ENCODE peak calls at places on chromosomes 7 and 10, in seven cellular contexts. One of them, this sample, is unnamed.

GRCh38 chr7:89607797-89608196 is 546.5 kb upstream of the STEAP1 start:
- DNase-seq in nucleus accumbens: no peak
- DNase-seq in A549: no peak
- DNase-seq in stimulated activated CD4-positive, alpha-beta T cell treated with anti-CD3 and anti-CD28 coated beads, TNF-alpha, amount 100 ng/mL, for 1 hour: no peak
- DNase-seq in LoVo: no peak
- DNase-seq in A673: no peak
- DNase-seq in hypothalamus: no peak
- DNase-seq in this sample: no peak

GRCh38 chr10:69498711-69499471 is 47.6 kb downstream of the TSPAN15 start:
- DNase-seq in nucleus accumbens: no peak
- DNase-seq in A549: no peak
- DNase-seq in stimulated activated CD4-positive, alpha-beta T cell treated with anti-CD3 and anti-CD28 coated beads, TNF-alpha, amount 100 ng/mL, for 1 hour: no peak
- DNase-seq in LoVo: no peak
- DNase-seq in A673: no peak
- DNase-seq in hypothalamus: no peak
- DNase-seq in this sample: no peak

GRCh38 chr7:33716581-33717477 is 188.5 kb upstream of the BMPER start:
- DNase-seq in nucleus accumbens: no peak
- DNase-seq in A549: peak; percentile 68
- DNase-seq in stimulated activated CD4-positive, alpha-beta T cell treated with anti-CD3 and anti-CD28 coated beads, TNF-alpha, amount 100 ng/mL, for 1 hour: no peak
- DNase-seq in LoVo: peak; percentile 62
- DNase-seq in A673: peak; percentile 61
- DNase-seq in hypothalamus: no peak
- DNase-seq in this sample: no peak

GRCh38 chr7:152107945-152108344 is 82.5 kb downstream of the GALNT11 start:
- DNase-seq in nucleus accumbens: no peak
- DNase-seq in A549: no peak
- DNase-seq in stimulated activated CD4-positive, alpha-beta T cell treated with anti-CD3 and anti-CD28 coated beads, TNF-alpha, amount 100 ng/mL, for 1 hour: no peak
- DNase-seq in LoVo: no peak
- DNase-seq in A673: no peak
- DNase-seq in hypothalamus: no peak
- DNase-seq in this sample: no peak

GRCh38 chr7:1548438-1548831 is 7.6 kb downstream of the TMEM184A start:
- DNase-seq in nucleus accumbens: no peak
- DNase-seq in A549: peak; percentile 53
- DNase-seq in stimulated activated CD4-positive, alpha-beta T cell treated with anti-CD3 and anti-CD28 coated beads, TNF-alpha, amount 100 ng/mL, for 1 hour: no peak
- DNase-seq in LoVo: no peak
- DNase-seq in A673: no peak
- DNase-seq in hypothalamus: no peak
- DNase-seq in this sample: no peak

GRCh38 chr7:158649279-158649678 is 55.3 kb downstream of the NCAPG2 start:
- DNase-seq in nucleus accumbens: no peak
- DNase-seq in A549: peak; percentile 69
- DNase-seq in stimulated activated CD4-positive, alpha-beta T cell treated with anti-CD3 and anti-CD28 coated beads, TNF-alpha, amount 100 ng/mL, for 1 hour: no peak
- DNase-seq in LoVo: peak; percentile 64
- DNase-seq in A673: peak; percentile 25
- DNase-seq in hypothalamus: no peak
- DNase-seq in this sample: peak; percentile 21

GRCh38 chr7:29637374-29637773 is 73.7 kb downstream of the PRR15 start:
- DNase-seq in nucleus accumbens: no peak
- DNase-seq in A549: no peak
- DNase-seq in stimulated activated CD4-positive, alpha-beta T cell treated with anti-CD3 and anti-CD28 coated beads, TNF-alpha, amount 100 ng/mL, for 1 hour: no peak
- DNase-seq in LoVo: no peak
- DNase-seq in A673: no peak
- DNase-seq in hypothalamus: no peak
- DNase-seq in this sample: no peak

GRCh38 chr10:18594574-18595156 is 56.7 kb downstream of the NSUN6 start:
- DNase-seq in nucleus accumbens: no peak
- DNase-seq in A549: peak; percentile 52
- DNase-seq in stimulated activated CD4-positive, alpha-beta T cell treated with anti-CD3 and anti-CD28 coated beads, TNF-alpha, amount 100 ng/mL, for 1 hour: no peak
- DNase-seq in LoVo: no peak
- DNase-seq in A673: peak; percentile 32
- DNase-seq in hypothalamus: no peak
- DNase-seq in this sample: no peak

GRCh38 chr7:2662273-2663120 is 25.5 kb upstream of the AMZ1 start:
- DNase-seq in nucleus accumbens: no peak
- DNase-seq in A549: no peak
- DNase-seq in stimulated activated CD4-positive, alpha-beta T cell treated with anti-CD3 and anti-CD28 coated beads, TNF-alpha, amount 100 ng/mL, for 1 hour: no peak
- DNase-seq in LoVo: no peak
- DNase-seq in A673: no peak
- DNase-seq in hypothalamus: no peak
- DNase-seq in this sample: no peak

GRCh38 chr7:1668486-1668931 is 1.6 kb upstream of the ELFN1 start:
- DNase-seq in nucleus accumbens: no peak
- DNase-seq in A549: peak; percentile 76
- DNase-seq in stimulated activated CD4-positive, alpha-beta T cell treated with anti-CD3 and anti-CD28 coated beads, TNF-alpha, amount 100 ng/mL, for 1 hour: no peak
- DNase-seq in LoVo: no peak
- DNase-seq in A673: no peak
- DNase-seq in hypothalamus: no peak
- DNase-seq in this sample: no peak

GRCh38 chr7:44103566-44103940 is 592 bp upstream of the AEBP1 start:
- DNase-seq in nucleus accumbens: no peak
- DNase-seq in A549: no peak
- DNase-seq in stimulated activated CD4-positive, alpha-beta T cell treated with anti-CD3 and anti-CD28 coated beads, TNF-alpha, amount 100 ng/mL, for 1 hour: no peak
- DNase-seq in LoVo: no peak
- DNase-seq in A673: no peak
- DNase-seq in hypothalamus: no peak
- DNase-seq in this sample: no peak

GRCh38 chr7:25098096-25099046 is 26.7 kb downstream of the CYCS start:
- DNase-seq in nucleus accumbens: peak; percentile 6
- DNase-seq in A549: peak; percentile 81
- DNase-seq in stimulated activated CD4-positive, alpha-beta T cell treated with anti-CD3 and anti-CD28 coated beads, TNF-alpha, amount 100 ng/mL, for 1 hour: peak; percentile 13
- DNase-seq in LoVo: peak; percentile 84
- DNase-seq in A673: peak; percentile 79
- DNase-seq in hypothalamus: peak; percentile 39
- DNase-seq in this sample: peak; percentile 64

GRCh38 chr7:131057015-131057518 is 270.6 kb upstream of the MKLN1 start:
- DNase-seq in nucleus accumbens: no peak
- DNase-seq in A549: no peak
- DNase-seq in stimulated activated CD4-positive, alpha-beta T cell treated with anti-CD3 and anti-CD28 coated beads, TNF-alpha, amount 100 ng/mL, for 1 hour: no peak
- DNase-seq in LoVo: peak; percentile 59
- DNase-seq in A673: no peak
- DNase-seq in hypothalamus: no peak
- DNase-seq in this sample: no peak

GRCh38 chr7:103391976-103392375 is 44.5 kb downstream of the PSMC2 start:
- DNase-seq in nucleus accumbens: no peak
- DNase-seq in A549: no peak
- DNase-seq in stimulated activated CD4-positive, alpha-beta T cell treated with anti-CD3 and anti-CD28 coated beads, TNF-alpha, amount 100 ng/mL, for 1 hour: no peak
- DNase-seq in LoVo: no peak
- DNase-seq in A673: no peak
- DNase-seq in hypothalamus: no peak
- DNase-seq in this sample: peak; percentile 54

GRCh38 chr10:16184911-16185310 is 251.9 kb upstream of the PTER start:
- DNase-seq in nucleus accumbens: no peak
- DNase-seq in A549: no peak
- DNase-seq in stimulated activated CD4-positive, alpha-beta T cell treated with anti-CD3 and anti-CD28 coated beads, TNF-alpha, amount 100 ng/mL, for 1 hour: no peak
- DNase-seq in LoVo: no peak
- DNase-seq in A673: no peak
- DNase-seq in hypothalamus: no peak
- DNase-seq in this sample: no peak

GRCh38 chr7:51430480-51431086 is 114.0 kb upstream of the COBL start:
- DNase-seq in nucleus accumbens: peak; percentile 51
- DNase-seq in A549: peak; percentile 51
- DNase-seq in stimulated activated CD4-positive, alpha-beta T cell treated with anti-CD3 and anti-CD28 coated beads, TNF-alpha, amount 100 ng/mL, for 1 hour: no peak
- DNase-seq in LoVo: peak; percentile 63
- DNase-seq in A673: peak; percentile 50
- DNase-seq in hypothalamus: peak; percentile 47
- DNase-seq in this sample: peak; percentile 50

GRCh38 chr7:75967573-75967997 is 26.8 kb downstream of the TMEM120A start:
- DNase-seq in nucleus accumbens: peak; percentile 15
- DNase-seq in A549: no peak
- DNase-seq in stimulated activated CD4-positive, alpha-beta T cell treated with anti-CD3 and anti-CD28 coated beads, TNF-alpha, amount 100 ng/mL, for 1 hour: no peak
- DNase-seq in LoVo: no peak
- DNase-seq in A673: no peak
- DNase-seq in hypothalamus: no peak
- DNase-seq in this sample: no peak

GRCh38 chr7:100176096-100176835 is 915 bp downstream of the GPC2 start:
- DNase-seq in nucleus accumbens: no peak
- DNase-seq in A549: no peak
- DNase-seq in stimulated activated CD4-positive, alpha-beta T cell treated with anti-CD3 and anti-CD28 coated beads, TNF-alpha, amount 100 ng/mL, for 1 hour: no peak
- DNase-seq in LoVo: no peak
- DNase-seq in A673: no peak
- DNase-seq in hypothalamus: no peak
- DNase-seq in this sample: no peak

GRCh38 chr10:129758591-129759021 is 205.5 kb downstream of the EBF3 start:
- DNase-seq in nucleus accumbens: no peak
- DNase-seq in A549: no peak
- DNase-seq in stimulated activated CD4-positive, alpha-beta T cell treated with anti-CD3 and anti-CD28 coated beads, TNF-alpha, amount 100 ng/mL, for 1 hour: no peak
- DNase-seq in LoVo: no peak
- DNase-seq in A673: no peak
- DNase-seq in hypothalamus: no peak
- DNase-seq in this sample: no peak

GRCh38 chr7:2947381-2947780 is 96.3 kb downstream of the CARD11 start:
- DNase-seq in nucleus accumbens: no peak
- DNase-seq in A549: no peak
- DNase-seq in stimulated activated CD4-positive, alpha-beta T cell treated with anti-CD3 and anti-CD28 coated beads, TNF-alpha, amount 100 ng/mL, for 1 hour: no peak
- DNase-seq in LoVo: no peak
- DNase-seq in A673: no peak
- DNase-seq in hypothalamus: no peak
- DNase-seq in this sample: no peak

GRCh38 chr10:3413937-3414710 is 241.5 kb upstream of the PITRM1 start:
- DNase-seq in nucleus accumbens: no peak
- DNase-seq in A549: no peak
- DNase-seq in stimulated activated CD4-positive, alpha-beta T cell treated with anti-CD3 and anti-CD28 coated beads, TNF-alpha, amount 100 ng/mL, for 1 hour: no peak
- DNase-seq in LoVo: no peak
- DNase-seq in A673: no peak
- DNase-seq in hypothalamus: no peak
- DNase-seq in this sample: no peak

GRCh38 chr7:82572195-82572880 is 128.8 kb upstream of the CACNA2D1 start:
- DNase-seq in nucleus accumbens: peak; percentile 79
- DNase-seq in A549: peak; percentile 86
- DNase-seq in stimulated activated CD4-positive, alpha-beta T cell treated with anti-CD3 and anti-CD28 coated beads, TNF-alpha, amount 100 ng/mL, for 1 hour: peak; percentile 9
- DNase-seq in LoVo: peak; percentile 86
- DNase-seq in A673: peak; percentile 92
- DNase-seq in hypothalamus: peak; percentile 89
- DNase-seq in this sample: peak; percentile 80

GRCh38 chr7:114539575-114539974 is 125.0 kb downstream of the FOXP2 start:
- DNase-seq in nucleus accumbens: no peak
- DNase-seq in A549: peak; percentile 33
- DNase-seq in stimulated activated CD4-positive, alpha-beta T cell treated with anti-CD3 and anti-CD28 coated beads, TNF-alpha, amount 100 ng/mL, for 1 hour: no peak
- DNase-seq in LoVo: no peak
- DNase-seq in A673: peak; percentile 26
- DNase-seq in hypothalamus: no peak
- DNase-seq in this sample: no peak

GRCh38 chr7:68133045-68133444 is 1136.4 kb downstream of the TYW1 start:
- DNase-seq in nucleus accumbens: no peak
- DNase-seq in A549: no peak
- DNase-seq in stimulated activated CD4-positive, alpha-beta T cell treated with anti-CD3 and anti-CD28 coated beads, TNF-alpha, amount 100 ng/mL, for 1 hour: no peak
- DNase-seq in LoVo: no peak
- DNase-seq in A673: no peak
- DNase-seq in hypothalamus: no peak
- DNase-seq in this sample: no peak

GRCh38 chr7:74053589-74054186 is 25.7 kb downstream of the ELN start:
- DNase-seq in nucleus accumbens: no peak
- DNase-seq in A549: no peak
- DNase-seq in stimulated activated CD4-positive, alpha-beta T cell treated with anti-CD3 and anti-CD28 coated beads, TNF-alpha, amount 100 ng/mL, for 1 hour: no peak
- DNase-seq in LoVo: no peak
- DNase-seq in A673: no peak
- DNase-seq in hypothalamus: no peak
- DNase-seq in this sample: no peak

GRCh38 chr7:7567898-7568531 is 1.3 kb downstream of the MIOS start:
- DNase-seq in nucleus accumbens: no peak
- DNase-seq in A549: no peak
- DNase-seq in stimulated activated CD4-positive, alpha-beta T cell treated with anti-CD3 and anti-CD28 coated beads, TNF-alpha, amount 100 ng/mL, for 1 hour: no peak
- DNase-seq in LoVo: no peak
- DNase-seq in A673: no peak
- DNase-seq in hypothalamus: no peak
- DNase-seq in this sample: peak; percentile 76

GRCh38 chr7:117164578-117164977 is 158.3 kb downstream of the WNT2 start:
- DNase-seq in nucleus accumbens: no peak
- DNase-seq in A549: no peak
- DNase-seq in stimulated activated CD4-positive, alpha-beta T cell treated with anti-CD3 and anti-CD28 coated beads, TNF-alpha, amount 100 ng/mL, for 1 hour: no peak
- DNase-seq in LoVo: no peak
- DNase-seq in A673: no peak
- DNase-seq in hypothalamus: no peak
- DNase-seq in this sample: no peak

GRCh38 chr7:11485626-11486025 is 346.4 kb downstream of the THSD7A start:
- DNase-seq in nucleus accumbens: no peak
- DNase-seq in A549: no peak
- DNase-seq in stimulated activated CD4-positive, alpha-beta T cell treated with anti-CD3 and anti-CD28 coated beads, TNF-alpha, amount 100 ng/mL, for 1 hour: no peak
- DNase-seq in LoVo: no peak
- DNase-seq in A673: no peak
- DNase-seq in hypothalamus: no peak
- DNase-seq in this sample: no peak

GRCh38 chr7:12893292-12893691 is 205.9 kb downstream of the ARL4A start:
- DNase-seq in nucleus accumbens: no peak
- DNase-seq in A549: no peak
- DNase-seq in stimulated activated CD4-positive, alpha-beta T cell treated with anti-CD3 and anti-CD28 coated beads, TNF-alpha, amount 100 ng/mL, for 1 hour: no peak
- DNase-seq in LoVo: no peak
- DNase-seq in A673: no peak
- DNase-seq in hypothalamus: no peak
- DNase-seq in this sample: no peak

GRCh38 chr10:96764345-96764744 is 44.0 kb upstream of the PIK3AP1 start:
- DNase-seq in nucleus accumbens: no peak
- DNase-seq in A549: no peak
- DNase-seq in stimulated activated CD4-positive, alpha-beta T cell treated with anti-CD3 and anti-CD28 coated beads, TNF-alpha, amount 100 ng/mL, for 1 hour: no peak
- DNase-seq in LoVo: no peak
- DNase-seq in A673: no peak
- DNase-seq in hypothalamus: no peak
- DNase-seq in this sample: no peak

GRCh38 chr7:34991938-34992840 is 45.1 kb downstream of the DPY19L1 start:
- DNase-seq in nucleus accumbens: no peak
- DNase-seq in A549: peak; percentile 44
- DNase-seq in stimulated activated CD4-positive, alpha-beta T cell treated with anti-CD3 and anti-CD28 coated beads, TNF-alpha, amount 100 ng/mL, for 1 hour: no peak
- DNase-seq in LoVo: peak; percentile 72
- DNase-seq in A673: peak; percentile 52
- DNase-seq in hypothalamus: no peak
- DNase-seq in this sample: no peak

This sample was measured in PC-9.